ENCODE peak calls at places on chromosome 5, in eight cellular contexts. F, U, Z, R, D, P, L and X are unnamed samples.
A peak's percentile ranks its signal among the peaks of the same experiment; 100 is the strongest.

GRCh38 chr5:95861858-95862561 is 39.5 kb upstream of the GLRX start:
- DNase-seq in F (no peak), U (no peak), Z (no peak), R (no peak), D (peak; percentile 94), P (peak; percentile 67), L (no peak), X (peak; percentile 90)

GRCh38 chr5:6768590-6769230 is 55.5 kb downstream of the TENT4A start:
- DNase-seq in F (no peak), U (peak; percentile 28), Z (no peak), R (no peak), D (no peak), P (no peak), L (no peak), X (no peak)

GRCh38 chr5:14627270-14627669 is 37.2 kb upstream of the OTULIN start:
- DNase-seq in F (no peak), U (no peak), Z (no peak), R (no peak), D (peak; percentile 63), P (no peak), L (no peak), X (no peak)

GRCh38 chr5:72363146-72363802 is 43.1 kb downstream of the PTCD2 start:
- DNase-seq in F (no peak), U (no peak), Z (no peak), R (peak; percentile 63), D (peak; percentile 92), P (peak; percentile 90), L (no peak), X (peak; percentile 71)

GRCh38 chr5:156615901-156616300 is 234.2 kb upstream of the PPP1R2B start:
- DNase-seq in F (peak; percentile 45), U (no peak), Z (no peak), R (no peak), D (no peak), P (no peak), L (no peak), X (no peak)

GRCh38 chr5:123094919-123095693 is 6.1 kb downstream of the PRDM6 start:
- DNase-seq in F (no peak), U (peak; percentile 47), Z (peak; percentile 57), R (no peak), D (no peak), P (no peak), L (peak; percentile 56), X (no peak)

GRCh38 chr5:145689235-145689634 is 145.9 kb downstream of the PRELID2 start:
- DNase-seq in F (peak; percentile 40), U (no peak), Z (no peak), R (no peak), D (no peak), P (no peak), L (peak; percentile 22), X (no peak)

GRCh38 chr5:57613726-57614125 is 131.1 kb upstream of the ACTBL2 start:
- DNase-seq in F (no peak), U (no peak), Z (no peak), R (no peak), D (no peak), P (no peak), L (no peak), X (no peak)

GRCh38 chr5:37015795-37016666 is 139.5 kb downstream of the NIPBL start:
- DNase-seq in F (no peak), U (no peak), Z (no peak), R (no peak), D (peak; percentile 48), P (no peak), L (no peak), X (no peak)

GRCh38 chr5:171275822-171276544 is 33.1 kb upstream of the TLX3 start:
- DNase-seq in F (no peak), U (no peak), Z (no peak), R (no peak), D (no peak), P (no peak), L (no peak), X (no peak)

GRCh38 chr5:4028384-4028783 is 432.8 kb downstream of the IRX1 start:
- DNase-seq in F (no peak), U (no peak), Z (no peak), R (no peak), D (no peak), P (no peak), L (no peak), X (no peak)

GRCh38 chr5:172788771-172789686 is 18.0 kb upstream of the DUSP1 start:
- DNase-seq in F (no peak), U (peak; percentile 83), Z (no peak), R (no peak), D (no peak), P (no peak), L (no peak), X (no peak)

GRCh38 chr5:138544171-138545134 is 1.4 kb upstream of the ETF1 start:
- DNase-seq in F (no peak), U (peak; percentile 70), Z (no peak), R (no peak), D (peak; percentile 63), P (peak; percentile 13), L (no peak), X (no peak)

GRCh38 chr5:40841068-40841805 is at the start of gene CARD6:
- DNase-seq in F (no peak), U (no peak), Z (no peak), R (no peak), D (peak; percentile 77), P (no peak), L (peak; percentile 14), X (peak; percentile 55)

GRCh38 chr5:9361835-9362234 is 184.0 kb downstream of the SEMA5A start:
- DNase-seq in F (peak; percentile 99), U (no peak), Z (peak; percentile 38), R (peak; percentile 25), D (peak; percentile 80), P (peak; percentile 24), L (no peak), X (peak; percentile 85)

GRCh38 chr5:36066540-36067210 is at the start of gene UGT3A2:
- DNase-seq in F (no peak), U (peak; percentile 49), Z (no peak), R (no peak), D (no peak), P (no peak), L (no peak), X (no peak)

GRCh38 chr5:141192110-141192725 is at the start of gene PCDHB10:
- DNase-seq in F (peak; percentile 59), U (no peak), Z (no peak), R (no peak), D (peak; percentile 12), P (no peak), L (no peak), X (peak; percentile 60)
- TF ChIP-seq CTCF in F (peak; percentile 88), U (peak; percentile 34), Z (peak; percentile 49), R (peak; percentile 48), D (peak; percentile 31), P (peak; percentile 45), L (no peak), X (peak; percentile 76)

GRCh38 chr5:147339313-147339712 is 104.5 kb downstream of the STK32A start:
- DNase-seq in F (no peak), U (no peak), Z (no peak), R (no peak), D (no peak), P (no peak), L (no peak), X (no peak)
- TF ChIP-seq CTCF in F (no peak), U (no peak), Z (no peak), R (peak; percentile 24), D (peak; percentile 3), P (peak; percentile 13), L (no peak), X (no peak)

GRCh38 chr5:98773464-98774191 is at the start of gene RGMB:
- DNase-seq in F (peak; percentile 94), U (peak; percentile 99), Z (peak; percentile 96), R (peak; percentile 87), D (peak; percentile 96), P (peak; percentile 99), L (peak; percentile 95), X (peak; percentile 98)
- TF ChIP-seq CTCF in F (peak; percentile 5), U (no peak), Z (no peak), R (no peak), D (no peak), P (no peak), L (no peak), X (no peak)

DNA sequence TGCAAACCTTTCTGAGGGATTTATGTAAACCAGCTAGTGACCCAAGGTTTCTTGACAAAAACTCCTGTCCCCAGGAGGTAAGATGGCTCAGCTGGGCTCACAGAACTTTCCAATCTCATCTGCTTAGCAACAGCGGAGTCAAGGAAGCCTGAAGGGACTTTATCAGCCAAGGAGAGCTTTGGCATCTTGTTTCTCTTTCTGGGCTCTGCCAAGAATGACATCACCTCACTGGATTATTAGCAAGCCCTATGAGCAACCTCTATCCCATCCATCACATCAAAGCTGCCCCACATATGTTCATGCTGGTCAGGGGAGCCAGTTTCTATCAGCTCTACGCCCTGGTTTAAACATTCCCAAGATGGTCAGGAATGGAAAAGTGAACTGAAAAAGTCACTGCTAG is 461.3 kb downstream of the ENC1 start:
- DNase-seq in F (no peak), U (no peak), Z (no peak), R (peak; percentile 16), D (peak; percentile 64), P (peak; percentile 81), L (no peak), X (peak; percentile 14)
- TF ChIP-seq CTCF in F (no peak), U (no peak), Z (no peak), R (no peak), D (no peak), P (no peak), L (no peak), X (no peak)

GRCh38 chr5:140169410-140169809 is 5.6 kb upstream of the CYSTM1 start:
- DNase-seq in F (peak; percentile 46), U (no peak), Z (no peak), R (no peak), D (no peak), P (no peak), L (no peak), X (peak; percentile 28)
- TF ChIP-seq CTCF in F (peak; percentile 22), U (peak; percentile 6), Z (no peak), R (peak; percentile 45), D (no peak), P (peak; percentile 33), L (no peak), X (peak; percentile 5)

DNA sequence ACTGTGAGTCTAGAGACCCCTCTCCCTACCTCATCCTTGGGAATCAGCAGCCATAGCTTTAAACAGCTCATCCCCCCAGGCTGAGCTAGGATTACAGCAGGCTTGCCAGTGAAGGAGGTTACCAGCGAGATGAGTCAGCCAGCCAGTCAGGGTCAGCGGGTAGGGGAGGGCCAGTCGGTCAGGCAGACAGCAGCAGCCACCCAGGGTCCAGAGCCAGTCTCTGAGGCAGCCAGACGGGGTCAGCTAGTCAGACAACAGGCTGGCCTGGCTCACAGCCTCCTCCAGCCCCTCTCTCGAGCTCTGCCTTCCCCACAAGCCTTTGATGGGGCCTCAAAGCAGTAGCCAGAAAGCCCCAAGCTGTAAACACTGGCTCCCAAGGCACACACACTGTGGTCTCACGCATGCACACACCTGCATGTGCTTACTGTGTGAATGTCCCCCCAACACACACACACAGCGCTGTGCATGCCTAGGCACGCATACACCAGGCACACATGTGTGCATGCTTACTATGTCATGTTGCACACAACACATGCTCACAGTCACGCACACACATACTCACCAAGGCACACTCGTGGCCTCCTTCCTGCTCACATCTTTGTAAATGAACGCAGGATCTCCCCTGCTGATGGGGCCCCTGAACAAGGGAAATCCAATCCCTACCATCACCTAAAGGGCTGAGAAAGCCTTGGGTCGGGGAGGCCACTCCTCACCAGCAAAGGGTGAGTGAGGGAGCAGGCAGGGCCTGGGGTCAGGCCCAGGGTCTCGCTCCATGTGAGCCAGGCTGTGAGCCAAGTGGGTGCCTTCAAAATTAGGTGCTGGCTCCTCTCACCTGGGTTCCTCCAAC is 28.2 kb upstream of the CPLX2 start:
- DNase-seq in F (no peak), U (peak; percentile 54), Z (no peak), R (peak; percentile 20), D (peak; percentile 22), P (peak; percentile 72), L (no peak), X (peak; percentile 71)
- TF ChIP-seq CTCF in F (no peak), U (no peak), Z (no peak), R (no peak), D (no peak), P (no peak), L (no peak), X (no peak)